ENCODE peak calls at places on chromosomes 4 and X, in five cellular contexts. B, C, L, J and G are unnamed samples.
A peak's percentile ranks its signal among the peaks of the same experiment; 100 is the strongest.

GRCh38 chr4:82900016-82900334 is 560 bp upstream of the THAP9 start:
- DNase-seq in B (no peak), C (no peak), L (no peak), J (no peak), G (no peak)

GRCh38 chr4:60945641-60946040 is 254.5 kb upstream of the ADGRL3 start:
- DNase-seq in B (no peak), C (no peak), L (no peak), J (no peak), G (no peak)

GRCh38 chr4:104966349-104967033 is 180.2 kb upstream of the TET2 start:
- DNase-seq in B (no peak), C (no peak), L (no peak), J (no peak), G (no peak)

GRCh38 chr4:85544751-85545150 is 69.8 kb downstream of the ARHGAP24 start:
- DNase-seq in B (no peak), C (no peak), L (no peak), J (no peak), G (no peak)

GRCh38 chr4:20262221-20262620 is 10.5 kb downstream of the SLIT2 start:
- DNase-seq in B (no peak), C (no peak), L (no peak), J (no peak), G (no peak)

GRCh38 chr4:120443111-120443510 is 376.5 kb upstream of the MAD2L1 start:
- DNase-seq in B (no peak), C (no peak), L (no peak), J (no peak), G (no peak)

GRCh38 chr4:158817562-158818370 is 48.9 kb downstream of the FNIP2 start:
- DNase-seq in B (no peak), C (peak; percentile 55), L (no peak), J (no peak), G (no peak)

GRCh38 chrX:102765794-102766193 is 45.3 kb downstream of the GPRASP3 start:
- DNase-seq in B (peak; percentile 22), C (peak; percentile 74), L (no peak), J (no peak), G (no peak)

GRCh38 chrX:28124416-28124815 is 143.2 kb upstream of the DCAF8L1 start:
- DNase-seq in B (no peak), C (peak; percentile 51), L (no peak), J (no peak), G (no peak)

GRCh38 chr4:37601527-37601926 is 84.6 kb downstream of the RELL1 start:
- DNase-seq in B (no peak), C (peak; percentile 13), L (no peak), J (no peak), G (no peak)